ENCODE peak calls at places on chromosomes 16 and 17, in seven cellular contexts. L is stimulated activated CD4-positive, alpha-beta T cell treated with anti-CD3 and anti-CD28 coated beads, TNF-alpha, amount 100 ng/mL, for 24 hours; P is iris pigment epithelial cell; Q is A673; B is fibroblast of mammary gland; M is GM12865; I is GM04504. A is an unnamed sample.

GRCh38 chr17:49525831-49526741 is 31.0 kb downstream of the NGFR start:
- DNase-seq in L (no peak), P (no peak), Q (no peak), B (no peak), M (no peak), I (no peak), A (no peak)

GRCh38 chr17:44840936-44841335 is 6.7 kb upstream of the HIGD1B start:
- DNase-seq in L (no peak), P (no peak), Q (no peak), B (no peak), M (no peak), I (no peak), A (no peak)

GRCh38 chr17:36665417-36665816 is 64.0 kb downstream of the MRM1 start:
- DNase-seq in L (no peak), P (peak), Q (no peak), B (peak), M (no peak), I (no peak), A (no peak)

GRCh38 chr16:311725-312124 is 28.8 kb downstream of the PDIA2 start:
- DNase-seq in L (no peak), P (no peak), Q (no peak), B (no peak), M (no peak), I (no peak), A (no peak)

GRCh38 chr16:81723098-81723723 is 55.9 kb upstream of the PLCG2 start:
- DNase-seq in L (peak), P (peak), Q (peak), B (peak), M (peak), I (no peak), A (peak)

GRCh38 chr17:2034157-2034556 is 4.2 kb downstream of the DPH1 start:
- DNase-seq in L (no peak), P (no peak), Q (peak), B (peak), M (no peak), I (peak), A (no peak)

GRCh38 chr17:49290690-49291326 is 60.2 kb upstream of the PHOSPHO1 start:
- DNase-seq in L (no peak), P (peak), Q (peak), B (peak), M (peak), I (no peak), A (peak)

GRCh38 chr17:49157784-49158183 is 25.2 kb downstream of the B4GALNT2 start:
- DNase-seq in L (no peak), P (peak), Q (peak), B (no peak), M (no peak), I (no peak), A (no peak)

A was measured in BE2C.